ENCODE peak calls at places on chromosome 4, in seven cellular contexts. R, K, X, P, V, M and N are unnamed samples.

GRCh38 chr4:119026662-119027444 is 108.8 kb upstream of the MYOZ2 start:
- DNase-seq in P (peak; percentile 56), M (no peak), K (no peak), V (no peak), R (no peak), X (peak; percentile 50), N (no peak)

GRCh38 chr4:41725254-41725653 is 23.3 kb downstream of the PHOX2B start:
- DNase-seq in P (no peak), X (no peak), R (no peak), M (no peak), K (peak; percentile 32), V (no peak), N (no peak)

GRCh38 chr4:99091174-99091573 is 2.6 kb upstream of the ADH5 start:
- DNase-seq in X (no peak), V (no peak), K (no peak), P (no peak), M (no peak), R (no peak), N (no peak)

GRCh38 chr4:168917150-168917779 is 92.8 kb downstream of the CBR4 start:
- DNase-seq in K (no peak), X (no peak), V (peak; percentile 14), M (no peak), P (peak; percentile 71), R (no peak), N (no peak)

GRCh38 chr4:53804719-53805118 is 213.4 kb upstream of the LNX1 start:
- DNase-seq in V (peak; percentile 27), R (no peak), P (peak; percentile 27), K (peak; percentile 40), X (peak; percentile 73), M (peak; percentile 54), N (no peak)

GRCh38 chr4:77443941-77444340 is 161.7 kb upstream of the CXCL13 start:
- DNase-seq in P (peak; percentile 88), K (no peak), X (no peak), M (no peak), V (no peak), R (no peak), N (no peak)

GRCh38 chr4:21628116-21628515 is 320.5 kb downstream of the KCNIP4 start:
- DNase-seq in X (no peak), P (no peak), K (no peak), V (no peak), M (no peak), R (no peak), N (no peak)

GRCh38 chr4:26510334-26510705 is 20.0 kb upstream of the CCKAR start:
- DNase-seq in V (no peak), M (no peak), R (no peak), P (no peak), X (no peak), K (no peak), N (no peak)

GRCh38 chr4:119028296-119028695 is 107.3 kb upstream of the MYOZ2 start:
- DNase-seq in K (no peak), X (no peak), M (no peak), P (no peak), V (no peak), R (no peak), N (no peak)

GRCh38 chr4:71368906-71369305 is 30.1 kb downstream of the SLC4A4 start:
- DNase-seq in V (no peak), M (no peak), X (no peak), R (no peak), P (no peak), K (no peak), N (no peak)

GRCh38 chr4:89111833-89112563 is 665 bp downstream of the TIGD2 start:
- DNase-seq in P (peak; percentile 93), K (no peak), X (peak; percentile 65), M (peak; percentile 39), V (peak; percentile 97), R (peak; percentile 92), N (no peak)

GRCh38 chr4:28481565-28481964 is 1620.9 kb downstream of the STIM2 start:
- DNase-seq in K (no peak), V (no peak), R (no peak), M (peak; percentile 3), X (no peak), P (no peak), N (no peak)

GRCh38 chr4:150938417-150938816 is 76.7 kb downstream of the LRBA start:
- DNase-seq in M (no peak), V (no peak), P (no peak), X (no peak), K (no peak), R (no peak), N (no peak)

GRCh38 chr4:80180743-80181142 is 16.6 kb upstream of the PRDM8 start:
- DNase-seq in X (no peak), R (no peak), P (peak; percentile 32), K (no peak), V (no peak), M (no peak), N (no peak)

DNA sequence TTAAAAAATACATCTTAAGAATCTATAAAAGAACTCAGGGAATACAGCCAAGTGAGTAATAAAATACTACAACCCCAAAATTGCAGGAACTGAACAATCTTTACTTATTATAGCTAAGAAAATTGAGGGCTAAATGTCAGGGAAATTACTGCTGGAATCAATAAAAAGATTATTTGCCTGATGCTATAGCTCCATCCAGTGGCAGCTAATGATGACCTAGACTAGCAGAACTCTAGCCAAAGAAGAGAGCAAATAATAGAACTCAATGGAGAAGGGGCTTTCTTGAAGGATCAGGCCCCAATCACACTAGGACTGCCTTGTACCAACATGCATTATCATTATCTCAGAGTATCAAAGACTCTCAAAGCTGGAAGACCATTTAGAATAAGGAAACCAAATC is 85.0 kb upstream of the FAM241A start:
- DNase-seq in X (no peak), M (peak; percentile 9), P (peak; percentile 54), R (no peak), V (peak; percentile 7), K (no peak), N (no peak)
- TF ChIP-seq CTCF in X (no peak), M (no peak), P (peak; percentile 70), R (peak; percentile 79), V (peak; percentile 28), K (peak; percentile 44), N (peak; percentile 46)

DNA sequence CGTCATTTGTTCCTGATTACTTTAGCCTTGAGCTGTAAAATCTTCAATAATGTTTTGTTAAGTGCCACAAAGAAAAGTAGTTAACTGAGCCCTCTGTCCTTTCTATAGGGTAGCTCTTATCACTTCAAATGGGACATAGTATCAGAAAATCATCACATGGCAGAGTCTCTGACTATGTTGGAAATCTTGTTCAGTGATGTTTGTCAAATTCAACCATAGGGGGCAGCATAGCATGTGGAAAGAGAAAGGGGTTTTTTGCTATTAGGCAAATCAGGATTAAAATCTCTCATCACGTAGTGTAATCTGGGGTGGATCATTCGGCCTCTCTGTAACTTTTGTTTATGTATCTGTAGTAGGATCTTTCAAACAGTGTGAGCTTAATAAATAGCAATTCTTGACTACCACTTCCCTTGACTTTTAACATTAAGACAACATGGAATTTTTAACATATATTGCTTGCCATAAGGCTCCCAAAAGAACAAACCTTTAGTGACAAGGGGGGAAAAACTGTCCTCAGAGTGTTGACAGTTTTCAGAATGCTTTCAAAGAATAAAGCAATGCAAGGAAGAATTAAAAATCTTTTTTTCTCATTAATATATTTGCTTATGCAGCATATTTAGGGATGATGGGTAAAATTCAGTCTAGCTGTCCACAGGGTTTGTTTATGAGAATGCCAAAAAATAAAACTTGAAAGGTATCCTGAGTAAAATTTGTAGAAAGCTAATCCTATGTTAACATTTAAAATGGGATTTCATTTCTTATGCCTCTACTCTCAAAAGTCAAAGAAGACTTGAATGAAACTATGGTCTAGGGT is 127.2 kb downstream of the FBXW7 start:
- DNase-seq in K (no peak), V (peak; percentile 37), R (no peak), P (peak; percentile 54), X (no peak), M (no peak), N (peak; percentile 5)
- TF ChIP-seq CTCF in K (peak; percentile 79), V (peak; percentile 68), R (peak; percentile 65), P (peak; percentile 79), X (peak; percentile 39), M (peak; percentile 31), N (peak; percentile 64)

GRCh38 chr4:123398803-123399637 is 2.4 kb downstream of the SPRY1 start:
- DNase-seq in X (peak; percentile 82), V (peak; percentile 75), R (peak; percentile 85), K (no peak), P (peak; percentile 75), M (peak; percentile 49), N (peak; percentile 47)
- TF ChIP-seq CTCF in X (no peak), V (peak; percentile 59), R (peak; percentile 50), K (no peak), P (peak; percentile 20), M (no peak), N (no peak)

GRCh38 chr4:896216-896615 is 35.9 kb downstream of the GAK start:
- DNase-seq in X (no peak), P (no peak), R (no peak), V (no peak), K (no peak), M (no peak), N (no peak)
- TF ChIP-seq CTCF in X (no peak), P (no peak), R (no peak), V (no peak), K (peak; percentile 10), M (no peak), N (no peak)

GRCh38 chr4:12723849-12724447 is 760.2 kb downstream of the RAB28 start:
- DNase-seq in K (no peak), M (no peak), X (no peak), R (no peak), P (no peak), V (no peak), N (no peak)
- TF ChIP-seq CTCF in K (no peak), M (no peak), X (no peak), R (no peak), P (no peak), V (peak; percentile 30), N (no peak)